ENCODE peak calls at places on chromosomes 11 and 22, in nine cellular contexts. One of them, this sample, is unnamed. For H3K4me1, the result is how much of the 10 kb centered on the place peaks cover.

GRCh38 chr22:36017661-36018091 is 10.9 kb downstream of the RBFOX2 start:
- DNase-seq in adrenal gland: no peak
- DNase-seq in body of pancreas: no peak
- DNase-seq in esophagus muscularis mucosa: no peak
- DNase-seq in heart left ventricle: no peak
- DNase-seq in tibial nerve: no peak
- DNase-seq in uterus: no peak
- DNase-seq in GM12878: peak
- DNase-seq in Peyer's patch: no peak
- DNase-seq in this sample: no peak

GRCh38 chr11:41201156-41201555 is 258.3 kb downstream of the LRRC4C start:
- DNase-seq in uterus: no peak
- DNase-seq in heart left ventricle: no peak
- DNase-seq in Peyer's patch: no peak
- DNase-seq in esophagus muscularis mucosa: no peak
- DNase-seq in body of pancreas: no peak
- DNase-seq in tibial nerve: no peak
- DNase-seq in adrenal gland: peak
- DNase-seq in GM12878: no peak
- DNase-seq in this sample: no peak

GRCh38 chr11:93939084-93939780 is 81.9 kb upstream of the HEPHL1 start:
- DNase-seq in tibial nerve: no peak
- DNase-seq in body of pancreas: no peak
- DNase-seq in heart left ventricle: no peak
- DNase-seq in Peyer's patch: no peak
- DNase-seq in esophagus muscularis mucosa: peak
- DNase-seq in GM12878: no peak
- DNase-seq in uterus: no peak
- DNase-seq in adrenal gland: no peak
- DNase-seq in this sample: no peak

GRCh38 chr22:29113329-29113728 is 40.5 kb downstream of the KREMEN1 start:
- DNase-seq in adrenal gland: no peak
- DNase-seq in GM12878: no peak
- DNase-seq in tibial nerve: no peak
- DNase-seq in uterus: no peak
- DNase-seq in body of pancreas: no peak
- DNase-seq in heart left ventricle: no peak
- DNase-seq in esophagus muscularis mucosa: no peak
- DNase-seq in Peyer's patch: no peak
- DNase-seq in this sample: no peak

GRCh38 chr22:50507421-50507990 is at the start of gene LMF2:
- DNase-seq in uterus: peak
- DNase-seq in Peyer's patch: peak
- DNase-seq in adrenal gland: peak
- DNase-seq in GM12878: no peak
- DNase-seq in body of pancreas: peak
- DNase-seq in heart left ventricle: peak
- DNase-seq in tibial nerve: peak
- DNase-seq in esophagus muscularis mucosa: peak
- DNase-seq in this sample: peak

GRCh38 chr22:48079505-48080295 is 1317.2 kb downstream of the TBC1D22A start:
- DNase-seq in uterus: no peak
- DNase-seq in heart left ventricle: no peak
- DNase-seq in esophagus muscularis mucosa: no peak
- DNase-seq in body of pancreas: no peak
- DNase-seq in Peyer's patch: no peak
- DNase-seq in tibial nerve: no peak
- DNase-seq in GM12878: no peak
- DNase-seq in adrenal gland: no peak
- DNase-seq in this sample: no peak

GRCh38 chr11:96188625-96189006 is 154.4 kb downstream of the MAML2 start:
- DNase-seq in esophagus muscularis mucosa: no peak
- DNase-seq in Peyer's patch: no peak
- DNase-seq in heart left ventricle: no peak
- DNase-seq in GM12878: peak
- DNase-seq in body of pancreas: no peak
- DNase-seq in tibial nerve: no peak
- DNase-seq in uterus: no peak
- DNase-seq in adrenal gland: no peak
- DNase-seq in this sample: no peak

GRCh38 chr11:70111269-70112016 is 33.3 kb downstream of the ANO1 start:
- DNase-seq in Peyer's patch: peak
- DNase-seq in GM12878: no peak
- DNase-seq in heart left ventricle: peak
- DNase-seq in adrenal gland: peak
- DNase-seq in body of pancreas: peak
- DNase-seq in uterus: no peak
- DNase-seq in esophagus muscularis mucosa: no peak
- DNase-seq in tibial nerve: no peak
- DNase-seq in this sample: no peak

GRCh38 chr11:125123947-125124633 is 12.7 kb upstream of the TMEM218 start:
- DNase-seq in GM12878: no peak
- DNase-seq in tibial nerve: peak
- DNase-seq in body of pancreas: peak
- DNase-seq in Peyer's patch: no peak
- DNase-seq in adrenal gland: peak
- DNase-seq in uterus: peak
- DNase-seq in esophagus muscularis mucosa: no peak
- DNase-seq in heart left ventricle: no peak
- DNase-seq in this sample: peak

GRCh38 chr22:50141891-50142363 is 28.6 kb upstream of the PANX2 start:
- DNase-seq in adrenal gland: no peak
- DNase-seq in GM12878: no peak
- DNase-seq in body of pancreas: no peak
- DNase-seq in heart left ventricle: no peak
- DNase-seq in esophagus muscularis mucosa: no peak
- DNase-seq in uterus: no peak
- DNase-seq in tibial nerve: no peak
- DNase-seq in Peyer's patch: no peak
- DNase-seq in this sample: no peak

GRCh38 chr11:69499216-69499945 is 17.9 kb downstream of the LINC01488 start:
- DNase-seq in uterus: no peak
- DNase-seq in esophagus muscularis mucosa: no peak
- DNase-seq in body of pancreas: peak
- DNase-seq in adrenal gland: no peak
- DNase-seq in heart left ventricle: no peak
- DNase-seq in tibial nerve: no peak
- DNase-seq in GM12878: no peak
- DNase-seq in Peyer's patch: peak
- DNase-seq in this sample: no peak

GRCh38 chr11:71221851-71222250 is 30.5 kb downstream of the SHANK2 start:
- DNase-seq in tibial nerve: no peak
- DNase-seq in heart left ventricle: no peak
- DNase-seq in uterus: no peak
- DNase-seq in esophagus muscularis mucosa: no peak
- DNase-seq in Peyer's patch: no peak
- DNase-seq in body of pancreas: no peak
- DNase-seq in GM12878: no peak
- DNase-seq in adrenal gland: no peak
- DNase-seq in this sample: no peak

GRCh38 chr11:69388661-69389060 is 92.8 kb upstream of the LINC01488 start:
- DNase-seq in esophagus muscularis mucosa: no peak
- DNase-seq in body of pancreas: no peak
- DNase-seq in tibial nerve: no peak
- DNase-seq in uterus: no peak
- DNase-seq in Peyer's patch: no peak
- DNase-seq in GM12878: no peak
- DNase-seq in heart left ventricle: no peak
- DNase-seq in adrenal gland: no peak
- DNase-seq in this sample: no peak

DNA sequence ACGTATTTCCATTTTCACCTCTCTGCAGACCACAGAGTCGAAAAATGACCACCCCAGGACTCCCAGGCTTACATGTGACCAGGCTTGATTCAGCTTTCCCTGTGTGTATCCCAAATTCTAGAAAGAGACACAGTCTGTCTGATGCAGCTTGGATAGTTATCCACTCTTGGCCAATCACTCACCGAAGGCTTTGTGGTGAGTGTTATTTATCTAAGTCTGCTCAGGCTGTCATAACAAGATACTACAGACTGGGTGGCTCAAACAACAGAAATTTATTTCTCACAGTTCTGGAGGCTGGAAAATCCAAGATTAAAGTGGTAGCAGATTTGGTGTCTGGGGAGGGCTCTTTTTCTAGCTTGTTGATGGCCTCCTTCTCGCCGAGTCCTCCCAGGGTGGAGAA is 63.2 kb downstream of the ZBTB16 start:
- DNase-seq in heart left ventricle: no peak
- DNase-seq in uterus: no peak
- DNase-seq in body of pancreas: no peak
- DNase-seq in esophagus muscularis mucosa: no peak
- DNase-seq in adrenal gland: no peak
- DNase-seq in GM12878: no peak
- DNase-seq in tibial nerve: no peak
- DNase-seq in Peyer's patch: no peak
- DNase-seq in this sample: no peak
- H3K4me1 ChIP-seq in heart left ventricle: half or more
- H3K4me1 ChIP-seq in uterus: under half
- H3K4me1 ChIP-seq in body of pancreas: half or more
- H3K4me1 ChIP-seq in esophagus muscularis mucosa: half or more
- H3K4me1 ChIP-seq in adrenal gland: under half
- H3K4me1 ChIP-seq in GM12878: under half
- H3K4me1 ChIP-seq in tibial nerve: under half
- H3K4me1 ChIP-seq in Peyer's patch: under half
- H3K4me1 ChIP-seq in this sample: under half

GRCh38 chr11:43311791-43312607 is at the start of gene API5:
- DNase-seq in Peyer's patch: peak
- DNase-seq in adrenal gland: peak
- DNase-seq in esophagus muscularis mucosa: peak
- DNase-seq in uterus: peak
- DNase-seq in tibial nerve: peak
- DNase-seq in body of pancreas: peak
- DNase-seq in GM12878: peak
- DNase-seq in heart left ventricle: peak
- DNase-seq in this sample: peak
- TF ChIP-seq POLR2A in Peyer's patch: peak
- TF ChIP-seq POLR2A in adrenal gland: peak
- TF ChIP-seq POLR2A in esophagus muscularis mucosa: peak
- TF ChIP-seq POLR2A in uterus: peak
- TF ChIP-seq POLR2A in tibial nerve: peak
- TF ChIP-seq POLR2A in body of pancreas: peak
- TF ChIP-seq POLR2A in GM12878: peak
- TF ChIP-seq POLR2A in heart left ventricle: peak
- TF ChIP-seq POLR2A in this sample: peak

GRCh38 chr22:46788426-46789168 is 26.1 kb downstream of the TBC1D22A start:
- DNase-seq in esophagus muscularis mucosa: no peak
- DNase-seq in adrenal gland: no peak
- DNase-seq in heart left ventricle: no peak
- DNase-seq in GM12878: no peak
- DNase-seq in body of pancreas: no peak
- DNase-seq in uterus: no peak
- DNase-seq in tibial nerve: no peak
- DNase-seq in Peyer's patch: no peak
- DNase-seq in this sample: no peak
- H3K4me1 ChIP-seq in esophagus muscularis mucosa: under half
- H3K4me1 ChIP-seq in adrenal gland: under half
- H3K4me1 ChIP-seq in heart left ventricle: under half
- H3K4me1 ChIP-seq in GM12878: under half
- H3K4me1 ChIP-seq in body of pancreas: under half
- H3K4me1 ChIP-seq in uterus: under half
- H3K4me1 ChIP-seq in tibial nerve: under half
- H3K4me1 ChIP-seq in Peyer's patch: under half
- H3K4me1 ChIP-seq in this sample: under half

DNA sequence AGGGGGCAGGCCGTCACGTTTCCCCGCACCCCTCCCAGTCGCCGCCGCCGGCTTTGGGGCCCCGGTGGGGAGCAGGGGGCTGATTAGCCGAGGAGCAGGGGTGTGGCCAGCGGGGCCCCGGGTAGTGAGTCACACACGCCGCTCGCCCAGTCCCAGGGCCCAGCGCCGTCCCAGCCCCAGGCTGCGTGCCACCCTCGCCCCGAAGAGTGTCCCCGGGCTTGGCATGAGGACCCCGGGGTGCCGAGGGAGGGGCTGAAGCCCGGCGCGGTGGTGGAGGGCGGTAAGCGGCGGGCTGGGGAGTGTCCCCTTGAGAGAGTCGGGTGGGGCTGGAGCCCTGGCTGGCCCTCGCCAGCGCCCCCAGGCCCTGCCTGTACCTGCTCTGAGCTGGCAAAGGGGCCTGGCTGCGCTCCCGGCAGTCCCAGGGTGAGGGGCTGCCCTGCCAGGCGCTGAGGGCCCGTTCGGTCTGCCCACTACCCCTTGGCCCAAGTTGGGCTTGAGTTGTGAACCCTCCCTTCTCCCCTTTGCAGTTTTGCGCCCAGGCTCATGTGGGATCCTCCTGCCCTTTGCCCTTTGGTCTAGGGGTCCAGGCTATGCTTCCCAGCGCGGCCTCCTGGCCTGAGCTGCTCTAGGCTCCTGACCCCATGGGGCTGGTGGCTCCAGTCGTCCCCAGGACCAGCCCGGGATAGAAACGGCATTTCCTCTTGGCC is 34.6 kb downstream of the PRDM11 start:
- DNase-seq in adrenal gland: peak
- DNase-seq in uterus: peak
- DNase-seq in Peyer's patch: peak
- DNase-seq in tibial nerve: peak
- DNase-seq in body of pancreas: peak
- DNase-seq in esophagus muscularis mucosa: no peak
- DNase-seq in GM12878: no peak
- DNase-seq in heart left ventricle: peak
- DNase-seq in this sample: peak
- TF ChIP-seq POLR2A in adrenal gland: no peak
- TF ChIP-seq POLR2A in uterus: peak
- TF ChIP-seq POLR2A in Peyer's patch: no peak
- TF ChIP-seq POLR2A in tibial nerve: peak
- TF ChIP-seq POLR2A in body of pancreas: peak
- TF ChIP-seq POLR2A in esophagus muscularis mucosa: no peak
- TF ChIP-seq POLR2A in GM12878: no peak
- TF ChIP-seq POLR2A in heart left ventricle: peak
- TF ChIP-seq POLR2A in this sample: peak